ENCODE peak calls at places on chromosomes 7 and 10, in nine cellular contexts. One of them, this sample, is unnamed. For H3K4me1, the result is how much of the 10 kb centered on the place peaks cover.

GRCh38 chr10:79490400-79491081 is 21.8 kb upstream of the EIF5AL1 start:
- DNase-seq in fibroblast of lung: peak
- DNase-seq in OCI-LY7: no peak
- DNase-seq in Peyer's patch: no peak
- DNase-seq in PC-9: no peak
- DNase-seq in cardiac muscle cell: peak
- DNase-seq in A549: no peak
- DNase-seq in IMR-90: peak
- DNase-seq in tibial artery: no peak
- DNase-seq in this sample: no peak

GRCh38 chr10:74244097-74244685 is 93.2 kb downstream of the ADK start:
- DNase-seq in fibroblast of lung: peak
- DNase-seq in OCI-LY7: peak
- DNase-seq in Peyer's patch: no peak
- DNase-seq in PC-9: peak
- DNase-seq in cardiac muscle cell: peak
- DNase-seq in A549: peak
- DNase-seq in IMR-90: peak
- DNase-seq in tibial artery: no peak
- DNase-seq in this sample: no peak

GRCh38 chr10:64859911-64860310 is 1338.7 kb downstream of the REEP3 start:
- DNase-seq in fibroblast of lung: no peak
- DNase-seq in OCI-LY7: no peak
- DNase-seq in Peyer's patch: no peak
- DNase-seq in PC-9: no peak
- DNase-seq in cardiac muscle cell: no peak
- DNase-seq in A549: no peak
- DNase-seq in IMR-90: no peak
- DNase-seq in tibial artery: no peak
- DNase-seq in this sample: no peak

GRCh38 chr7:73740771-73741170 is 2.2 kb upstream of the ABHD11 start:
- DNase-seq in fibroblast of lung: no peak
- DNase-seq in OCI-LY7: no peak
- DNase-seq in Peyer's patch: no peak
- DNase-seq in PC-9: peak
- DNase-seq in cardiac muscle cell: no peak
- DNase-seq in A549: no peak
- DNase-seq in IMR-90: no peak
- DNase-seq in tibial artery: no peak
- DNase-seq in this sample: no peak

GRCh38 chr10:124035928-124036558 is 57.4 kb downstream of the CHST15 start:
- DNase-seq in fibroblast of lung: no peak
- DNase-seq in OCI-LY7: peak
- DNase-seq in Peyer's patch: peak
- DNase-seq in PC-9: no peak
- DNase-seq in cardiac muscle cell: no peak
- DNase-seq in A549: peak
- DNase-seq in IMR-90: no peak
- DNase-seq in tibial artery: peak
- DNase-seq in this sample: peak

GRCh38 chr10:76984559-76985443 is 652.8 kb downstream of the KCNMA1 start:
- DNase-seq in fibroblast of lung: peak
- DNase-seq in OCI-LY7: peak
- DNase-seq in Peyer's patch: peak
- DNase-seq in PC-9: peak
- DNase-seq in cardiac muscle cell: peak
- DNase-seq in A549: peak
- DNase-seq in IMR-90: peak
- DNase-seq in tibial artery: peak
- DNase-seq in this sample: peak

GRCh38 chr10:125549656-125550055 is 133.3 kb downstream of the TEX36 start:
- DNase-seq in fibroblast of lung: no peak
- DNase-seq in OCI-LY7: no peak
- DNase-seq in Peyer's patch: no peak
- DNase-seq in PC-9: no peak
- DNase-seq in cardiac muscle cell: no peak
- DNase-seq in A549: no peak
- DNase-seq in IMR-90: no peak
- DNase-seq in tibial artery: no peak
- DNase-seq in this sample: no peak

GRCh38 chr7:27520828-27521790 is 141.6 kb downstream of the HIBADH start:
- DNase-seq in fibroblast of lung: peak
- DNase-seq in OCI-LY7: no peak
- DNase-seq in Peyer's patch: peak
- DNase-seq in PC-9: no peak
- DNase-seq in cardiac muscle cell: no peak
- DNase-seq in A549: no peak
- DNase-seq in IMR-90: peak
- DNase-seq in tibial artery: peak
- DNase-seq in this sample: no peak

GRCh38 chr10:50456711-50457110 is 167.0 kb downstream of the SGMS1 start:
- DNase-seq in fibroblast of lung: no peak
- DNase-seq in OCI-LY7: no peak
- DNase-seq in Peyer's patch: no peak
- DNase-seq in PC-9: no peak
- DNase-seq in cardiac muscle cell: no peak
- DNase-seq in A549: no peak
- DNase-seq in IMR-90: no peak
- DNase-seq in tibial artery: no peak
- DNase-seq in this sample: no peak

GRCh38 chr7:7944619-7945282 is 23.8 kb upstream of the GLCCI1 start:
- DNase-seq in fibroblast of lung: no peak
- DNase-seq in OCI-LY7: peak
- DNase-seq in Peyer's patch: peak
- DNase-seq in PC-9: no peak
- DNase-seq in cardiac muscle cell: no peak
- DNase-seq in A549: no peak
- DNase-seq in IMR-90: no peak
- DNase-seq in tibial artery: no peak
- DNase-seq in this sample: no peak

GRCh38 chr7:149865437-149865836 is 8.3 kb upstream of the ATP6V0E2 start:
- DNase-seq in fibroblast of lung: peak
- DNase-seq in OCI-LY7: peak
- DNase-seq in Peyer's patch: peak
- DNase-seq in PC-9: no peak
- DNase-seq in cardiac muscle cell: no peak
- DNase-seq in A549: no peak
- DNase-seq in IMR-90: peak
- DNase-seq in tibial artery: no peak
- DNase-seq in this sample: no peak

GRCh38 chr10:32367793-32368453 is 21.0 kb upstream of the EPC1 start:
- DNase-seq in fibroblast of lung: peak
- DNase-seq in OCI-LY7: peak
- DNase-seq in Peyer's patch: peak
- DNase-seq in PC-9: peak
- DNase-seq in cardiac muscle cell: peak
- DNase-seq in A549: peak
- DNase-seq in IMR-90: peak
- DNase-seq in tibial artery: peak
- DNase-seq in this sample: no peak

GRCh38 chr7:30282735-30283134 is 1.7 kb upstream of the ZNRF2 start:
- DNase-seq in fibroblast of lung: no peak
- DNase-seq in OCI-LY7: no peak
- DNase-seq in Peyer's patch: no peak
- DNase-seq in PC-9: no peak
- DNase-seq in cardiac muscle cell: no peak
- DNase-seq in A549: no peak
- DNase-seq in IMR-90: no peak
- DNase-seq in tibial artery: no peak
- DNase-seq in this sample: no peak

GRCh38 chr7:30278849-30279505 is 5.4 kb upstream of the ZNRF2 start:
- DNase-seq in fibroblast of lung: no peak
- DNase-seq in OCI-LY7: peak
- DNase-seq in Peyer's patch: no peak
- DNase-seq in PC-9: no peak
- DNase-seq in cardiac muscle cell: peak
- DNase-seq in A549: no peak
- DNase-seq in IMR-90: no peak
- DNase-seq in tibial artery: no peak
- DNase-seq in this sample: no peak

GRCh38 chr7:30281263-30281662 is 3.1 kb upstream of the ZNRF2 start:
- DNase-seq in fibroblast of lung: no peak
- DNase-seq in OCI-LY7: no peak
- DNase-seq in Peyer's patch: no peak
- DNase-seq in PC-9: no peak
- DNase-seq in cardiac muscle cell: no peak
- DNase-seq in A549: no peak
- DNase-seq in IMR-90: no peak
- DNase-seq in tibial artery: no peak
- DNase-seq in this sample: no peak

GRCh38 chr7:30281791-30282190 is 2.6 kb upstream of the ZNRF2 start:
- DNase-seq in fibroblast of lung: no peak
- DNase-seq in OCI-LY7: no peak
- DNase-seq in Peyer's patch: peak
- DNase-seq in PC-9: no peak
- DNase-seq in cardiac muscle cell: no peak
- DNase-seq in A549: no peak
- DNase-seq in IMR-90: no peak
- DNase-seq in tibial artery: no peak
- DNase-seq in this sample: no peak

GRCh38 chr7:30280631-30281030 is 3.8 kb upstream of the ZNRF2 start:
- DNase-seq in fibroblast of lung: no peak
- DNase-seq in OCI-LY7: no peak
- DNase-seq in Peyer's patch: no peak
- DNase-seq in PC-9: no peak
- DNase-seq in cardiac muscle cell: no peak
- DNase-seq in A549: no peak
- DNase-seq in IMR-90: no peak
- DNase-seq in tibial artery: no peak
- DNase-seq in this sample: no peak
- H3K4me1 ChIP-seq in fibroblast of lung: under half
- H3K4me1 ChIP-seq in OCI-LY7: half or more
- H3K4me1 ChIP-seq in Peyer's patch: under half
- H3K4me1 ChIP-seq in PC-9: under half
- H3K4me1 ChIP-seq in cardiac muscle cell: under half
- H3K4me1 ChIP-seq in A549: under half
- H3K4me1 ChIP-seq in IMR-90: under half
- H3K4me1 ChIP-seq in tibial artery: under half
- H3K4me1 ChIP-seq in this sample: under half

GRCh38 chr7:116439005-116439404 is 60.5 kb upstream of the CAV2 start:
- DNase-seq in fibroblast of lung: no peak
- DNase-seq in OCI-LY7: no peak
- DNase-seq in Peyer's patch: no peak
- DNase-seq in PC-9: no peak
- DNase-seq in cardiac muscle cell: no peak
- DNase-seq in A549: no peak
- DNase-seq in IMR-90: no peak
- DNase-seq in tibial artery: no peak
- DNase-seq in this sample: no peak

GRCh38 chr7:116443101-116443523 is 56.4 kb upstream of the CAV2 start:
- DNase-seq in fibroblast of lung: peak
- DNase-seq in OCI-LY7: no peak
- DNase-seq in Peyer's patch: no peak
- DNase-seq in PC-9: peak
- DNase-seq in cardiac muscle cell: no peak
- DNase-seq in A549: peak
- DNase-seq in IMR-90: peak
- DNase-seq in tibial artery: no peak
- DNase-seq in this sample: no peak

GRCh38 chr7:116439856-116440549 is 59.5 kb upstream of the CAV2 start:
- DNase-seq in fibroblast of lung: peak
- DNase-seq in OCI-LY7: no peak
- DNase-seq in Peyer's patch: no peak
- DNase-seq in PC-9: no peak
- DNase-seq in cardiac muscle cell: peak
- DNase-seq in A549: no peak
- DNase-seq in IMR-90: no peak
- DNase-seq in tibial artery: no peak
- DNase-seq in this sample: no peak

GRCh38 chr7:116443646-116444045 is 55.9 kb upstream of the CAV2 start:
- DNase-seq in fibroblast of lung: no peak
- DNase-seq in OCI-LY7: no peak
- DNase-seq in Peyer's patch: no peak
- DNase-seq in PC-9: no peak
- DNase-seq in cardiac muscle cell: no peak
- DNase-seq in A549: no peak
- DNase-seq in IMR-90: no peak
- DNase-seq in tibial artery: no peak
- DNase-seq in this sample: no peak

GRCh38 chr7:116441534-116441933 is 58.0 kb upstream of the CAV2 start:
- DNase-seq in fibroblast of lung: no peak
- DNase-seq in OCI-LY7: no peak
- DNase-seq in Peyer's patch: no peak
- DNase-seq in PC-9: no peak
- DNase-seq in cardiac muscle cell: no peak
- DNase-seq in A549: no peak
- DNase-seq in IMR-90: peak
- DNase-seq in tibial artery: no peak
- DNase-seq in this sample: no peak
- TF ChIP-seq CTCF in fibroblast of lung: no peak
- TF ChIP-seq CTCF in OCI-LY7: no peak
- TF ChIP-seq CTCF in Peyer's patch: no peak
- TF ChIP-seq CTCF in PC-9: no peak
- TF ChIP-seq CTCF in cardiac muscle cell: no peak
- TF ChIP-seq CTCF in A549: no peak
- TF ChIP-seq CTCF in IMR-90: no peak
- TF ChIP-seq CTCF in tibial artery: no peak
- TF ChIP-seq CTCF in this sample: no peak

DNA sequence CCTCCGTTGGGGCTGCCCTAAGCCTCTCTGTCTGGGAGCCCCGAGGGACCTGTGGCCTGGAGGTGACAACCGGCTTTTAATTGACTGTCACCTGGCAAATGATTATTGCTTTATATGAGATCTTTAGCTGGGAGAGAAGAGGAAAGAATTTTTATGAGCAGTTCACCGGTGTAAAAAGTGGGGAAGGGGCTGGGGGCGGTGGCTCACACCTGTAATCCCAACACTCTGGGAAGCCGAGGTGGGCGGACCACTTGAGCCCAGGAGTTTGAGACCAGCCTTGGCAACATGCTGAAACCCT is 2.6 kb upstream of the COX19 start:
- DNase-seq in fibroblast of lung: no peak
- DNase-seq in OCI-LY7: peak
- DNase-seq in Peyer's patch: no peak
- DNase-seq in PC-9: no peak
- DNase-seq in cardiac muscle cell: no peak
- DNase-seq in A549: no peak
- DNase-seq in IMR-90: no peak
- DNase-seq in tibial artery: no peak
- DNase-seq in this sample: no peak
- H3K4me1 ChIP-seq in fibroblast of lung: under half
- H3K4me1 ChIP-seq in OCI-LY7: half or more
- H3K4me1 ChIP-seq in Peyer's patch: under half
- H3K4me1 ChIP-seq in PC-9: under half
- H3K4me1 ChIP-seq in cardiac muscle cell: under half
- H3K4me1 ChIP-seq in A549: under half
- H3K4me1 ChIP-seq in IMR-90: under half
- H3K4me1 ChIP-seq in tibial artery: under half
- H3K4me1 ChIP-seq in this sample: under half

GRCh38 chr7:45178241-45179225 is 20.9 kb downstream of the RAMP3 start:
- DNase-seq in fibroblast of lung: no peak
- DNase-seq in OCI-LY7: peak
- DNase-seq in Peyer's patch: peak
- DNase-seq in PC-9: no peak
- DNase-seq in cardiac muscle cell: no peak
- DNase-seq in A549: peak
- DNase-seq in IMR-90: no peak
- DNase-seq in tibial artery: no peak
- DNase-seq in this sample: peak
- TF ChIP-seq CTCF in fibroblast of lung: no peak
- TF ChIP-seq CTCF in OCI-LY7: peak
- TF ChIP-seq CTCF in Peyer's patch: no peak
- TF ChIP-seq CTCF in PC-9: peak
- TF ChIP-seq CTCF in cardiac muscle cell: peak
- TF ChIP-seq CTCF in A549: no peak
- TF ChIP-seq CTCF in IMR-90: no peak
- TF ChIP-seq CTCF in tibial artery: no peak
- TF ChIP-seq CTCF in this sample: no peak

This sample was measured in upper lobe of right lung.